ENCODE peak calls at places on chromosomes 3 and 15, in seven cellular contexts. L is germinal center; J is HCEC 1CT; B is fibroblast of villous mesenchyme; Y is kidney epithelial cell; A is stimulated activated CD4-positive, alpha-beta T cell treated with anti-CD3 and anti-CD28 coated beads, TNF-alpha, amount 100 ng/mL, for 4 hours; R is neuronal stem cell. E is an unnamed sample.

GRCh38 chr15:80031841-80032240 is 27.6 kb upstream of the ZFAND6 start:
- DNase-seq in Y (no peak), A (no peak), B (no peak), R (no peak), L (peak), J (no peak), E (no peak)

GRCh38 chr3:187909871-187910270 is 164.6 kb upstream of the BCL6 start:
- DNase-seq in J (no peak), R (no peak), Y (no peak), L (no peak), B (peak), A (no peak), E (no peak)

GRCh38 chr3:158520433-158520832 is 50.6 kb upstream of the MLF1 start:
- DNase-seq in L (no peak), J (peak), B (no peak), R (no peak), Y (no peak), A (no peak), E (no peak)

GRCh38 chr3:44055951-44056350 is 185.7 kb upstream of the TOPAZ1 start:
- DNase-seq in B (peak), A (no peak), R (no peak), Y (no peak), L (no peak), J (no peak), E (no peak)

GRCh38 chr3:39531066-39531465 is 63.6 kb downstream of the MOBP start:
- DNase-seq in J (no peak), Y (no peak), R (no peak), A (no peak), B (no peak), L (no peak), E (no peak)

GRCh38 chr3:148233403-148233802 is 464.3 kb upstream of the AGTR1 start:
- DNase-seq in J (peak), Y (no peak), B (peak), R (no peak), L (no peak), A (no peak), E (no peak)

GRCh38 chr15:92097473-92098178 is 244.1 kb downstream of the SLCO3A1 start:
- DNase-seq in B (peak), J (peak), A (no peak), R (peak), Y (no peak), L (peak), E (peak)

GRCh38 chr3:31748281-31749245 is 215.8 kb downstream of the STT3B start:
- DNase-seq in J (no peak), A (no peak), R (no peak), L (no peak), Y (no peak), B (peak), E (no peak)

GRCh38 chr3:151210676-151211381 is 7.8 kb upstream of the GPR171 start:
- DNase-seq in Y (no peak), A (no peak), B (peak), R (no peak), L (no peak), J (no peak), E (peak)

GRCh38 chr3:52530918-52531635 is 2.6 kb downstream of the NT5DC2 start:
- DNase-seq in R (no peak), B (no peak), J (no peak), A (no peak), L (no peak), Y (no peak), E (no peak)

GRCh38 chr15:48682949-48683651 is 37.6 kb upstream of the FBN1 start:
- DNase-seq in L (no peak), A (no peak), R (no peak), Y (no peak), B (peak), J (peak), E (no peak)

GRCh38 chr3:53045784-53046170 is at the start of gene SFMBT1:
- DNase-seq in B (peak), A (peak), J (peak), Y (no peak), L (peak), R (peak), E (peak)

GRCh38 chr15:65338823-65339222 is 34.3 kb downstream of the RNU5B-1 start:
- DNase-seq in B (no peak), Y (no peak), L (no peak), R (no peak), J (no peak), A (no peak), E (no peak)

GRCh38 chr3:16817201-16817600 is 67.6 kb upstream of the PLCL2 start:
- DNase-seq in Y (no peak), L (no peak), B (peak), R (no peak), A (no peak), J (peak), E (no peak)

GRCh38 chr15:88204584-88204983 is 52.0 kb downstream of the NTRK3 start:
- DNase-seq in Y (no peak), L (no peak), J (no peak), B (no peak), R (no peak), A (no peak), E (no peak)

GRCh38 chr3:41418961-41419691 is 219.8 kb downstream of the CTNNB1 start:
- DNase-seq in R (no peak), J (peak), A (no peak), L (no peak), Y (peak), B (peak), E (peak)

GRCh38 chr3:51709004-51709420 is 2.1 kb downstream of the GRM2 start:
- DNase-seq in B (no peak), A (no peak), R (no peak), J (no peak), L (no peak), Y (no peak), E (no peak)

GRCh38 chr15:51935466-51936118 is 36.0 kb downstream of the LEO1 start:
- DNase-seq in J (no peak), B (no peak), A (no peak), R (no peak), L (peak), Y (no peak), E (peak)

E was measured in NAMALWA.